ENCODE peak calls at places on chromosomes 7 and 10, in four cellular contexts. V is CD4-positive, alpha-beta T cell; T is endodermal cell; Z is HCT116. O is an unnamed sample.

GRCh38 chr10:92688927-92689662 is 660 bp upstream of the HHEX start:
- DNase-seq in T (peak), Z (no peak), V (no peak), O (no peak)

GRCh38 chr7:82677493-82677892 is 233.9 kb upstream of the CACNA2D1 start:
- DNase-seq in T (no peak), Z (no peak), V (no peak), O (no peak)

GRCh38 chr7:12583181-12583580 is 12.7 kb downstream of the SCIN start:
- DNase-seq in Z (no peak), V (no peak), T (no peak), O (no peak)

GRCh38 chr7:80804581-80804980 is 114.3 kb downstream of the SEMA3C start:
- DNase-seq in Z (no peak), V (no peak), T (no peak), O (no peak)

GRCh38 chr7:38368191-38368605 is 94.8 kb upstream of the TARP start:
- DNase-seq in Z (peak), V (peak), T (peak), O (peak)

GRCh38 chr7:127918130-127918529 is 113.1 kb downstream of the LRRC4 start:
- DNase-seq in T (no peak), V (no peak), Z (no peak), O (no peak)

GRCh38 chr10:67976292-67977245 is 92.1 kb downstream of the SIRT1 start:
- DNase-seq in V (no peak), Z (no peak), T (peak), O (no peak)

GRCh38 chr10:6121144-6121543 is 32.3 kb downstream of the RBM17 start:
- DNase-seq in T (no peak), V (no peak), Z (no peak), O (no peak)

GRCh38 chr10:119199231-119199992 is 8.0 kb upstream of the GRK5 start:
- DNase-seq in V (peak), T (peak), Z (peak), O (peak)

GRCh38 chr10:14487511-14487909 is 156.8 kb upstream of the FRMD4A start:
- DNase-seq in T (no peak), V (no peak), Z (no peak), O (no peak)

GRCh38 chr7:127214956-127215355 is 37.8 kb downstream of the GRM8 start:
- DNase-seq in V (no peak), Z (no peak), T (no peak), O (no peak)

GRCh38 chr7:48139461-48139860 is 31.8 kb upstream of the ABCA13 start:
- DNase-seq in T (peak), V (no peak), Z (peak), O (no peak)

DNA sequence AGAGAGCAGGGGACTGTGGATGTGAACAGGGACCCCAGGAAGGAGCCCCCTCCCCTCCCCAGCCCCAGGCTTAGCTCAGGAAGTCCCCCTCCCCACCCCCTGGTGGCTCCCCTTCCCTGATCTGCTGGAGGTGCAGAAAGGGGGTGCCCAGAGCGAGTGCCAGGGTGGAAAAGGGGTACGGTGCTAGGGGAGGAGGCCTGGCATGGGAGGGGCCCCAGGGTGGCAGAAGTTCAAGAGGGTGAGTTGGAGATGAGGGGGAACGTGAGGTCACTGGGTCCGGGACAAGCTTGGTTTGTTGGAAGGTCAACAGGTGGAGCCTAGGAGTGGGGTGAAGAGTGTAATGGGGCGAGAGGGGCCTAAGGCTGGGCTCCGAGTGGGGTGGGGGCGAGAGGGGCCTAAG is 21.5 kb upstream of the TBL2 start:
- DNase-seq in Z (no peak), V (no peak), T (no peak), O (no peak)
- H3K27ac ChIP-seq in Z (no peak), V (no peak), T (no peak), O (no peak)

DNA sequence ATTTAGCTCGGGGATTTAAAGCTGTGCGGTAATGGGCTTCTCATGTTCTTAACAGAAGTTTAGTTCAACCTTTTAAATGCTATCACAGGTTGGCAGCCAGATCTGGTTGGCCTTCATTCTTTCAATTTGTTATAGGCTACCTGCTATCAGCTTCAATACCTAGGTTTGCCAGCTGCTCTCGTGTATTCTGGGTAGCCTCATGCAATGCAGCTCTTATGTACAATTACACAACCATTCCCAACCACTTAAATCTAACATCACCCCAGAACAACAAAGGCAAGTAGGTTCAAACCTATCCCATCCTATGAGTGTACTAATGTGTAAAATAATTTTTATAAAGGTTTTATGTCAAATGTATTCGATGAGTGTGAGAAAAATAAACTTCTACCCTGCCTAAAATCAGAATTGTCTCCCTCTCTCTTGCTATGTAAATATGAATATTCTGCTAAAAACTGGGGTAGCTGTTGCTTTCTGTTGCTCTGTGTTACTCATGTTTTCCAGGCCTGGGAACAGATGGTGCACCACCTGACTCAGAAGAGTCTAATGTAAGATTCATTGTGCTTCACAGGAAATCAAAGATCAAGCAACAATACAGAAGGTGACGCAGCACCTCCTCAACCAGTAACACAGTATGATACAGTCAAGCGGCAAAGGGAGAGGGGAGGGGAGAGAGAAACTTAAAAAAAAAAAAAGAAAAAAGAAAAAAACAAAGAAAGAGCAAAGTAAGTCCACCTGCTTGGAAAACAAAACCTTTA is 188.6 kb downstream of the ETV1 start:
- DNase-seq in V (no peak), T (no peak), Z (no peak), O (no peak)
- H3K27ac ChIP-seq in V (no peak), T (no peak), Z (no peak), O (no peak)

DNA sequence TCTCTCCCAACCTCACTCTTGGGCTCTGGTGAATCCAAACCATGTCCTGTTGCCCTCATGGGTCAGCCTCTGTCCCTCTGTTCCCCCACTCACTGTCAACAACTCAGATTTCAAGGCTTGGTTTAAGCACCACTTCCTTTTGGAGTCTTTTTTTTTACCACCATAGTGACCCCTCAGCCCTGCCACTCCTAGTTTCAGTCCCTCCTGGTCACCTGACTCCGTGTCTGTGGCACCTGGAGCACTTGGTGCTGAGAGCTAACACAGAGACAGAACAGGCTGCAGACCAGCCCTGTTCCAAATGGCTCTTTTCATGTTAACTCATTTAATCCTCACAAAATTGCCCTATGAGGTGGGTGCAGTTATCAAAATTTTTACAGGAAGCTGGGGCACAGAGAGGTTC is 53.6 kb upstream of the SMNDC1 start:
- DNase-seq in V (no peak), T (no peak), Z (no peak), O (no peak)
- H3K27ac ChIP-seq in V (no peak), T (no peak), Z (no peak), O (no peak)

GRCh38 chr10:29746080-29746797 is 111.5 kb upstream of the SVIL start:
- DNase-seq in Z (no peak), T (no peak), V (no peak), O (no peak)
- H3K27ac ChIP-seq in Z (no peak), T (no peak), V (no peak), O (no peak)

GRCh38 chr7:99029481-99030144 is 114.3 kb downstream of the SMURF1 start:
- DNase-seq in Z (no peak), T (no peak), V (no peak), O (no peak)

GRCh38 chr7:99032928-99033327 is 111.0 kb downstream of the SMURF1 start:
- DNase-seq in T (no peak), Z (no peak), V (no peak), O (no peak)

GRCh38 chr7:99030951-99031350 is 113.0 kb downstream of the SMURF1 start:
- DNase-seq in T (no peak), V (no peak), Z (no peak), O (no peak)

GRCh38 chr7:99030145-99030856 is 113.6 kb downstream of the SMURF1 start:
- DNase-seq in T (no peak), Z (no peak), V (no peak), O (no peak)

GRCh38 chr7:99031496-99031895 is 112.4 kb downstream of the SMURF1 start:
- DNase-seq in T (no peak), V (no peak), Z (no peak), O (no peak)
- H3K27ac ChIP-seq in T (no peak), V (no peak), Z (no peak), O (peak)

DNA sequence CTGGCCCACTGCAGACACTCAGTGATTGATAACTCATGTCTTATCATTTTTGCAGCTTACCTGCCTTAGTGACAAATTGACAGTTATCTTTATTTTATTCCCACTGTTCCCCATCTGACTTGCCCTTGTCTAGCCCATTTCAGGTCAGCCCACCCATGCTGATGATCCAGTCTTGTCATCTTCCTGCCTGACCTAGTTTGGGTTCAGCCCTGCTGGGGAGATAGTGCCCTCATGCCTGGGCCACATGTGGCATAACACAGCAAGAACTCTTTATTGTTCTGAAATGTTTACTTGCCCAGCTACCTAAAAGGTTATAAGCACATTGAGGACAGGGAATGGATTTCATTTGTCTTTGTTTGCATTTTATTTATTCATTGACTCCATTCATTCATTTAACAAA is 75.6 kb downstream of the ENTPD1 start:
- DNase-seq in T (no peak), V (no peak), Z (no peak), O (no peak)
- H3K27ac ChIP-seq in T (no peak), V (no peak), Z (no peak), O (no peak)

GRCh38 chr7:51289608-51290370 is 26.8 kb downstream of the COBL start:
- DNase-seq in V (no peak), Z (no peak), T (no peak), O (no peak)
- H3K27ac ChIP-seq in V (no peak), Z (no peak), T (no peak), O (peak)

GRCh38 chr10:103197177-103197576 is 4.1 kb upstream of the NT5C2 start:
- DNase-seq in T (no peak), Z (peak), V (no peak), O (no peak)

GRCh38 chr10:103193820-103194529 is 903 bp upstream of the NT5C2 start:
- DNase-seq in V (no peak), Z (peak), T (peak), O (no peak)

GRCh38 chr10:103199498-103199897 is 6.4 kb upstream of the NT5C2 start:
- DNase-seq in T (no peak), Z (no peak), V (no peak), O (no peak)

GRCh38 chr10:103198648-103199047 is 5.6 kb upstream of the NT5C2 start:
- DNase-seq in T (no peak), Z (no peak), V (no peak), O (no peak)

GRCh38 chr10:103197891-103198290 is 4.8 kb upstream of the NT5C2 start:
- DNase-seq in V (no peak), Z (no peak), T (no peak), O (no peak)
- H3K27ac ChIP-seq in V (no peak), Z (no peak), T (no peak), O (no peak)

DNA sequence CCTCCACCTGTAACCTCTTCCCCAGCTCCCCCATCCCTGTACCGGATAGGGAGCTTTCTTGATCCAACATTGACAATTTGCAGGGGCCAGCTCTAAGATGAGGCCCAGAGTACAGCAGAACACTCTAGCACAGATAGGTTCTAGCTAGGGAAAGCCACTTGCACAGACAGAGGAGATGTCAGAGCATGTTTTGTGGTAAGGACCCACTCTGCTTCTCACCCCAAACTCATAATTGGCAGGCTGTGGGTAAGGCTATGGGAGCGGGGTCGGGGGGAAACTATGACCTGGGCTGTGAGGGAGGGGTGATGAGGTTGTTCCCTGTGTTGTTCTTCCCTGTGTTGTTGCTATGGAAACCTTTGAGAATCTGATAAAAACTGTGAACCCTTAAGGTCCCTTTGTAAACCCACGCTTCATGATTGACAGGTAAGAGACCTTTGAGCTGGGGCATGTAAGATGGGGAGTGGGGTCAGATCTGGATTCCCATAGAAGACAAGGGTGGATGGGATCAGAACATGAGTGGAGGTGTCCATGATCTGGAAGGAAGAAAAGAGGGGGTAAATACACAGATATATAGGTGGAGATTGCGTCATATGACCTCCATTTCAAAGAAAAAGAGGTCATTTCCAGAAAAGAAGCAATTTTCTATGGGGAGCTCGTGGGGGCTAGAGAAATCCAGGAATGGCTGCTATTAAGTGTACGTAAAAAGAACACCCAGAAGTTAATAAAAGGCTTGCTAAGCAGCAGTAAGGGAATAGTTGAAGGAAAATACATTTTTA is 4.0 kb downstream of the CALD1 start:
- DNase-seq in V (no peak), T (no peak), Z (no peak), O (no peak)
- H3K27ac ChIP-seq in V (no peak), T (no peak), Z (no peak), O (no peak)

DNA sequence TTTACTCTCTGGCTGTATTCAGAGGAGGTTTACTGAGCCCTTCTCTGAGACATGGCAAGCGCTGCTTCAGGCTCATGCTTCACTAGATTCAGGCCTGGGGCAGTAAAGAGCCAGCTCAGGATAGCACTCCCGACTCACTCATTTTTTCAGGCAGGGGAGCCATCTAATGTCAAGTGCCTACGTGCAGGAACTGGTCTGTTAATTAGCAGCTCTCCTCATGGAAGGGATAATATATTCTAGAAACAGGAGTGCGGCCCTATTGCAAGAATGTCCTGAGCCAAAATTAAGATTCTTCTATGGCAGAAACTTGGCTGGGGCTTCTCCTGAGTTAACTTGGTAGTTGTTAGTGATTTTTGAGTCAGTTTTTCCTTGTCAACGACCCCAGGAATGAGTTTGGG is 111.3 kb downstream of the EGFR start:
- DNase-seq in V (no peak), Z (no peak), T (no peak), O (no peak)
- H3K27ac ChIP-seq in V (no peak), Z (peak), T (peak), O (peak)

O was measured in caudate nucleus.